ENCODE peak calls at places on chromosomes 3 and 15, in four cellular contexts. D is osteocyte, H is NCI-H146, J is fibroblast of gingiva. P is an unnamed sample.

GRCh38 chr15:99580061-99580460 is 14.3 kb downstream of the MEF2A start:
- DNase-seq in D (no peak), H (no peak), J (no peak), P (no peak)

GRCh38 chr3:16240229-16241023 is 24.3 kb downstream of the DPH3 start:
- DNase-seq in D (no peak), H (no peak), J (peak), P (no peak)

GRCh38 chr3:65963787-65964707 is 74.7 kb downstream of the MAGI1 start:
- DNase-seq in D (no peak), H (no peak), J (peak), P (no peak)

GRCh38 chr3:139477710-139478640 is 1.7 kb upstream of the RBP2 start:
- DNase-seq in D (no peak), H (no peak), J (no peak), P (no peak)

GRCh38 chr15:29071193-29071906 is 185.6 kb downstream of the APBA2 start:
- DNase-seq in D (no peak), H (no peak), J (no peak), P (no peak)

GRCh38 chr15:40338041-40338657 is 2.6 kb downstream of the CCDC9B start:
- DNase-seq in D (no peak), H (peak), J (peak), P (peak)

GRCh38 chr3:122678496-122678895 is 2.1 kb upstream of the PARP14 start:
- DNase-seq in D (no peak), H (no peak), J (no peak), P (no peak)

GRCh38 chr3:169759256-169759655 is 5.6 kb downstream of the TERC start:
- DNase-seq in D (no peak), H (no peak), J (no peak), P (no peak)

GRCh38 chr15:80745888-80746287 is 33.3 kb upstream of the CEMIP start:
- DNase-seq in D (no peak), H (no peak), J (no peak), P (no peak)

GRCh38 chr15:47293763-47294162 is 423.5 kb upstream of the SEMA6D start:
- DNase-seq in D (no peak), H (no peak), J (peak), P (no peak)

GRCh38 chr3:48739955-48740823 is 23.2 kb upstream of the IP6K2 start:
- DNase-seq in D (peak), H (peak), J (peak), P (peak)

GRCh38 chr3:13543251-13543650 is 5.7 kb upstream of the FBLN2 start:
- DNase-seq in D (no peak), H (no peak), J (peak), P (no peak)

GRCh38 chr3:14412831-14413380 is 10.5 kb downstream of the SLC6A6 start:
- DNase-seq in D (no peak), H (no peak), J (no peak), P (no peak)

GRCh38 chr3:31096661-31097060 is 202.2 kb upstream of the GADL1 start:
- DNase-seq in D (no peak), H (no peak), J (no peak), P (no peak)

GRCh38 chr15:22780267-22780666 is 6.2 kb upstream of the NIPA1 start:
- DNase-seq in D (no peak), H (no peak), J (no peak), P (no peak)

GRCh38 chr15:63094495-63094931 is 27.1 kb upstream of the LACTB start:
- DNase-seq in D (no peak), H (no peak), J (peak), P (no peak)

GRCh38 chr3:38005076-38006020 is 14.8 kb downstream of the VILL start:
- DNase-seq in D (no peak), H (no peak), J (no peak), P (no peak)

GRCh38 chr3:176959867-176960266 is 237.4 kb downstream of the TBL1XR1 start:
- DNase-seq in D (no peak), H (no peak), J (no peak), P (no peak)

GRCh38 chr3:47009225-47010049 is 30.0 kb downstream of the NBEAL2 start:
- DNase-seq in D (peak), H (peak), J (peak), P (no peak)

GRCh38 chr15:92958105-92958504 is 58.0 kb downstream of the CHD2 start:
- DNase-seq in D (no peak), H (no peak), J (peak), P (no peak)

GRCh38 chr3:168977696-168978374 is 685.7 kb downstream of the MECOM start:
- DNase-seq in D (no peak), H (no peak), J (peak), P (no peak)

GRCh38 chr3:142523921-142524566 is 54.5 kb downstream of the ATR start:
- DNase-seq in D (no peak), H (peak), J (no peak), P (no peak)

P was measured in DND-41.